ENCODE peak calls at places on chromosomes 5 and 9, in six cellular contexts. One of them, this sample, is unnamed.

GRCh38 chr5:25285116-25285515 is 640.3 kb upstream of the CDH10 start:
- DNase-seq in fibroblast of the conjunctiva: no peak
- DNase-seq in endothelial cell: no peak
- DNase-seq in M059J: no peak
- DNase-seq in WTC11: no peak
- DNase-seq in AG08395: no peak
- DNase-seq in this sample: no peak

GRCh38 chr5:138685052-138685755 is 68.0 kb upstream of the CTNNA1 start:
- DNase-seq in fibroblast of the conjunctiva: no peak
- DNase-seq in endothelial cell: no peak
- DNase-seq in M059J: peak
- DNase-seq in WTC11: no peak
- DNase-seq in AG08395: no peak
- DNase-seq in this sample: no peak

GRCh38 chr5:127757576-127757975 is 54.4 kb downstream of the CCDC192 start:
- DNase-seq in fibroblast of the conjunctiva: peak
- DNase-seq in endothelial cell: peak
- DNase-seq in M059J: peak
- DNase-seq in WTC11: no peak
- DNase-seq in AG08395: peak
- DNase-seq in this sample: peak

GRCh38 chr5:7850241-7850532 is 746 bp downstream of the CFAP90 start:
- DNase-seq in fibroblast of the conjunctiva: no peak
- DNase-seq in endothelial cell: no peak
- DNase-seq in M059J: no peak
- DNase-seq in WTC11: no peak
- DNase-seq in AG08395: no peak
- DNase-seq in this sample: no peak

GRCh38 chr5:39005566-39006232 is 68.5 kb downstream of the RICTOR start:
- DNase-seq in fibroblast of the conjunctiva: no peak
- DNase-seq in endothelial cell: no peak
- DNase-seq in M059J: peak
- DNase-seq in WTC11: no peak
- DNase-seq in AG08395: no peak
- DNase-seq in this sample: no peak

GRCh38 chr5:57738306-57738705 is 255.7 kb upstream of the ACTBL2 start:
- DNase-seq in fibroblast of the conjunctiva: no peak
- DNase-seq in endothelial cell: no peak
- DNase-seq in M059J: no peak
- DNase-seq in WTC11: no peak
- DNase-seq in AG08395: no peak
- DNase-seq in this sample: no peak

GRCh38 chr5:16312786-16313185 is 133.2 kb upstream of the MARCHF11 start:
- DNase-seq in fibroblast of the conjunctiva: no peak
- DNase-seq in endothelial cell: no peak
- DNase-seq in M059J: peak
- DNase-seq in WTC11: no peak
- DNase-seq in AG08395: no peak
- DNase-seq in this sample: no peak

GRCh38 chr5:58133631-58134296 is 326.1 kb downstream of the PLK2 start:
- DNase-seq in fibroblast of the conjunctiva: peak
- DNase-seq in endothelial cell: no peak
- DNase-seq in M059J: peak
- DNase-seq in WTC11: no peak
- DNase-seq in AG08395: peak
- DNase-seq in this sample: peak

GRCh38 chr5:33662721-33663435 is 222.1 kb downstream of the TARS1 start:
- DNase-seq in fibroblast of the conjunctiva: no peak
- DNase-seq in endothelial cell: no peak
- DNase-seq in M059J: peak
- DNase-seq in WTC11: no peak
- DNase-seq in AG08395: peak
- DNase-seq in this sample: peak

GRCh38 chr9:14066815-14067214 is 247.1 kb downstream of the NFIB start:
- DNase-seq in fibroblast of the conjunctiva: no peak
- DNase-seq in endothelial cell: no peak
- DNase-seq in M059J: no peak
- DNase-seq in WTC11: no peak
- DNase-seq in AG08395: no peak
- DNase-seq in this sample: no peak

GRCh38 chr5:128962211-128962610 is 3.1 kb upstream of the SLC27A6 start:
- DNase-seq in fibroblast of the conjunctiva: no peak
- DNase-seq in endothelial cell: no peak
- DNase-seq in M059J: no peak
- DNase-seq in WTC11: peak
- DNase-seq in AG08395: no peak
- DNase-seq in this sample: no peak

GRCh38 chr5:141870226-141870625 is 8.0 kb downstream of the PCDH1 start:
- DNase-seq in fibroblast of the conjunctiva: no peak
- DNase-seq in endothelial cell: no peak
- DNase-seq in M059J: no peak
- DNase-seq in WTC11: no peak
- DNase-seq in AG08395: no peak
- DNase-seq in this sample: no peak

GRCh38 chr5:56155992-56156584 is 77.0 kb downstream of the ANKRD55 start:
- DNase-seq in fibroblast of the conjunctiva: no peak
- DNase-seq in endothelial cell: no peak
- DNase-seq in M059J: no peak
- DNase-seq in WTC11: no peak
- DNase-seq in AG08395: no peak
- DNase-seq in this sample: no peak

GRCh38 chr5:58188287-58188651 is 271.6 kb downstream of the PLK2 start:
- DNase-seq in fibroblast of the conjunctiva: peak
- DNase-seq in endothelial cell: no peak
- DNase-seq in M059J: peak
- DNase-seq in WTC11: no peak
- DNase-seq in AG08395: peak
- DNase-seq in this sample: peak

GRCh38 chr5:64646169-64646568 is 44.1 kb upstream of the SHISAL2B start:
- DNase-seq in fibroblast of the conjunctiva: no peak
- DNase-seq in endothelial cell: no peak
- DNase-seq in M059J: no peak
- DNase-seq in WTC11: no peak
- DNase-seq in AG08395: no peak
- DNase-seq in this sample: no peak

GRCh38 chr5:90220554-90220953 is 189.0 kb downstream of the CETN3 start:
- DNase-seq in fibroblast of the conjunctiva: no peak
- DNase-seq in endothelial cell: no peak
- DNase-seq in M059J: no peak
- DNase-seq in WTC11: no peak
- DNase-seq in AG08395: no peak
- DNase-seq in this sample: no peak

GRCh38 chr9:128026255-128027165 is 40.6 kb downstream of the NAIF1 start:
- DNase-seq in fibroblast of the conjunctiva: no peak
- DNase-seq in endothelial cell: no peak
- DNase-seq in M059J: peak
- DNase-seq in WTC11: no peak
- DNase-seq in AG08395: no peak
- DNase-seq in this sample: no peak

GRCh38 chr5:153276151-153276550 is 214.3 kb upstream of the GRIA1 start:
- DNase-seq in fibroblast of the conjunctiva: peak
- DNase-seq in endothelial cell: peak
- DNase-seq in M059J: peak
- DNase-seq in WTC11: peak
- DNase-seq in AG08395: peak
- DNase-seq in this sample: no peak

GRCh38 chr9:78040726-78041125 is 9.1 kb upstream of the GNAQ start:
- DNase-seq in fibroblast of the conjunctiva: no peak
- DNase-seq in endothelial cell: no peak
- DNase-seq in M059J: no peak
- DNase-seq in WTC11: no peak
- DNase-seq in AG08395: no peak
- DNase-seq in this sample: no peak

GRCh38 chr9:132883349-132884294 is 4.9 kb downstream of the SPACA9 start:
- DNase-seq in fibroblast of the conjunctiva: no peak
- DNase-seq in endothelial cell: no peak
- DNase-seq in M059J: no peak
- DNase-seq in WTC11: no peak
- DNase-seq in AG08395: no peak
- DNase-seq in this sample: no peak

GRCh38 chr9:94945191-94946144 is 219.0 kb downstream of the AOPEP start:
- DNase-seq in fibroblast of the conjunctiva: peak
- DNase-seq in endothelial cell: no peak
- DNase-seq in M059J: peak
- DNase-seq in WTC11: no peak
- DNase-seq in AG08395: peak
- DNase-seq in this sample: peak

GRCh38 chr9:137761032-137761431 is 116.5 kb upstream of the CACNA1B start:
- DNase-seq in fibroblast of the conjunctiva: no peak
- DNase-seq in endothelial cell: no peak
- DNase-seq in M059J: no peak
- DNase-seq in WTC11: no peak
- DNase-seq in AG08395: no peak
- DNase-seq in this sample: no peak

GRCh38 chr5:168885324-168886120 is 306.4 kb upstream of the PANK3 start:
- DNase-seq in fibroblast of the conjunctiva: no peak
- DNase-seq in endothelial cell: no peak
- DNase-seq in M059J: no peak
- DNase-seq in WTC11: no peak
- DNase-seq in AG08395: peak
- DNase-seq in this sample: no peak

GRCh38 chr5:173457482-173457881 is 129.3 kb upstream of the STC2 start:
- DNase-seq in fibroblast of the conjunctiva: no peak
- DNase-seq in endothelial cell: no peak
- DNase-seq in M059J: peak
- DNase-seq in WTC11: no peak
- DNase-seq in AG08395: no peak
- DNase-seq in this sample: no peak

GRCh38 chr9:113536483-113537226 is 73.1 kb downstream of the RGS3 start:
- DNase-seq in fibroblast of the conjunctiva: no peak
- DNase-seq in endothelial cell: no peak
- DNase-seq in M059J: no peak
- DNase-seq in WTC11: no peak
- DNase-seq in AG08395: no peak
- DNase-seq in this sample: no peak

GRCh38 chr5:117803533-117803932 is 1184.8 kb downstream of the DTWD2 start:
- DNase-seq in fibroblast of the conjunctiva: peak
- DNase-seq in endothelial cell: no peak
- DNase-seq in M059J: no peak
- DNase-seq in WTC11: no peak
- DNase-seq in AG08395: peak
- DNase-seq in this sample: peak

GRCh38 chr5:35926389-35927051 is 11.9 kb downstream of the CAPSL start:
- DNase-seq in fibroblast of the conjunctiva: peak
- DNase-seq in endothelial cell: peak
- DNase-seq in M059J: peak
- DNase-seq in WTC11: peak
- DNase-seq in AG08395: peak
- DNase-seq in this sample: no peak

GRCh38 chr5:116229131-116229530 is 144.3 kb downstream of the COMMD10 start:
- DNase-seq in fibroblast of the conjunctiva: no peak
- DNase-seq in endothelial cell: no peak
- DNase-seq in M059J: no peak
- DNase-seq in WTC11: no peak
- DNase-seq in AG08395: no peak
- DNase-seq in this sample: no peak

GRCh38 chr9:129037767-129038098 is 1.3 kb downstream of the MIGA2 start:
- DNase-seq in fibroblast of the conjunctiva: no peak
- DNase-seq in endothelial cell: no peak
- DNase-seq in M059J: no peak
- DNase-seq in WTC11: no peak
- DNase-seq in AG08395: no peak
- DNase-seq in this sample: no peak

GRCh38 chr5:75007537-75007847 is 44.9 kb downstream of the GCNT4 start:
- DNase-seq in fibroblast of the conjunctiva: peak
- DNase-seq in endothelial cell: no peak
- DNase-seq in M059J: no peak
- DNase-seq in WTC11: no peak
- DNase-seq in AG08395: peak
- DNase-seq in this sample: no peak

GRCh38 chr5:179131886-179132585 is 71.9 kb downstream of the ZNF354C start:
- DNase-seq in fibroblast of the conjunctiva: no peak
- DNase-seq in endothelial cell: no peak
- DNase-seq in M059J: no peak
- DNase-seq in WTC11: peak
- DNase-seq in AG08395: no peak
- DNase-seq in this sample: no peak